ENCODE peak calls at places on chromosomes 16 and 17, in ten cellular contexts. V is naive B cell, L is EL, M is T-helper 17 cell, Y is fibroblast of mammary gland, F is tibial nerve, R is ACHN, U is amniotic stem cell, P is NT2/D1, O is NCI-H1092. J is an unnamed sample.

GRCh38 chr17:78793968-78794367 is 11.9 kb upstream of the CYTH1 start:
- DNase-seq in O (no peak), F (no peak), L (no peak), Y (no peak), V (no peak), P (no peak), U (no peak), M (no peak), R (no peak), J (no peak)

GRCh38 chr17:36918260-36918691 is 19.0 kb upstream of the LHX1 start:
- DNase-seq in V (no peak), M (no peak), P (no peak), O (no peak), Y (peak), R (peak), L (peak), U (no peak), F (no peak), J (no peak)

GRCh38 chr17:1909985-1910384 is 80.2 kb downstream of the RPA1 start:
- DNase-seq in P (no peak), F (no peak), L (peak), V (no peak), M (no peak), R (no peak), Y (no peak), O (no peak), U (no peak), J (no peak)

GRCh38 chr17:410674-411401 is 58.2 kb upstream of the RPH3AL start:
- DNase-seq in P (no peak), O (no peak), F (no peak), U (no peak), Y (peak), M (peak), L (peak), R (peak), V (no peak), J (no peak)

GRCh38 chr16:56695246-56695645 is 13.0 kb downstream of the MT1X start:
- DNase-seq in P (no peak), F (no peak), V (no peak), R (no peak), U (no peak), O (no peak), Y (no peak), L (no peak), M (no peak), J (no peak)

GRCh38 chr16:52851211-52851740 is 201.4 kb downstream of the CHD9NB start:
- DNase-seq in R (no peak), Y (no peak), L (no peak), O (no peak), U (no peak), F (no peak), V (no peak), M (no peak), P (no peak), J (no peak)

GRCh38 chr16:74999208-74999682 is 421 bp downstream of the ZNRF1 start:
- DNase-seq in U (no peak), V (no peak), F (no peak), Y (no peak), L (peak), O (no peak), R (peak), P (no peak), M (peak), J (no peak)

GRCh38 chr16:67858448-67858993 is 11.0 kb upstream of the CENPT start:
- DNase-seq in Y (no peak), R (no peak), O (no peak), U (no peak), L (no peak), P (no peak), V (no peak), M (no peak), F (no peak), J (no peak)

GRCh38 chr16:57194512-57194911 is 8.4 kb downstream of the RSPRY1 start:
- DNase-seq in F (no peak), R (peak), P (no peak), O (no peak), U (peak), L (peak), Y (peak), M (no peak), V (no peak), J (peak)

GRCh38 chr17:7859028-7859427 is 1.2 kb downstream of the CYB5D1 start:
- DNase-seq in P (no peak), F (no peak), O (no peak), U (no peak), Y (no peak), M (no peak), L (no peak), V (no peak), R (no peak), J (no peak)

GRCh38 chr16:55297910-55298175 is 26.2 kb upstream of the IRX6 start:
- DNase-seq in V (no peak), P (no peak), L (peak), M (no peak), O (no peak), U (no peak), R (peak), Y (peak), F (no peak), J (no peak)

GRCh38 chr17:494601-495195 is 142.1 kb upstream of the RPH3AL start:
- DNase-seq in R (no peak), F (no peak), Y (no peak), U (no peak), O (no peak), M (no peak), L (no peak), P (no peak), V (no peak), J (no peak)

J was measured in AG04450.